ENCODE peak calls at places on chromosomes 11 and 22, in five cellular contexts. One of them, this sample, is unnamed. For H3K4me1, the result is how much of the 10 kb centered on the place peaks cover.

GRCh38 chr22:17846326-17846992 is 72.2 kb upstream of the BID start:
- DNase-seq in HCT116: no peak
- DNase-seq in prostate gland: peak
- DNase-seq in stomach: no peak
- DNase-seq in transverse colon: no peak
- DNase-seq in this sample: no peak

GRCh38 chr22:19800306-19800705 is 39.7 kb downstream of the TBX1 start:
- DNase-seq in stomach: no peak
- DNase-seq in prostate gland: no peak
- DNase-seq in HCT116: no peak
- DNase-seq in transverse colon: no peak
- DNase-seq in this sample: no peak

GRCh38 chr11:70488171-70488570 is 89.8 kb downstream of the CTTN start:
- DNase-seq in stomach: no peak
- DNase-seq in transverse colon: no peak
- DNase-seq in HCT116: no peak
- DNase-seq in prostate gland: no peak
- DNase-seq in this sample: peak

GRCh38 chr11:118156531-118157185 is 4.0 kb upstream of the SCN4B start:
- DNase-seq in HCT116: no peak
- DNase-seq in prostate gland: no peak
- DNase-seq in stomach: no peak
- DNase-seq in transverse colon: no peak
- DNase-seq in this sample: no peak

GRCh38 chr22:21041937-21042336 is 3.8 kb upstream of the LRRC74B start:
- DNase-seq in prostate gland: no peak
- DNase-seq in stomach: no peak
- DNase-seq in HCT116: no peak
- DNase-seq in transverse colon: no peak
- DNase-seq in this sample: no peak

GRCh38 chr11:134527382-134528243 is 115.6 kb upstream of the B3GAT1 start:
- DNase-seq in HCT116: no peak
- DNase-seq in stomach: peak
- DNase-seq in prostate gland: peak
- DNase-seq in transverse colon: no peak
- DNase-seq in this sample: peak

GRCh38 chr22:26779108-26779507 is 121.7 kb downstream of the MIAT start:
- DNase-seq in transverse colon: no peak
- DNase-seq in stomach: no peak
- DNase-seq in prostate gland: no peak
- DNase-seq in HCT116: no peak
- DNase-seq in this sample: no peak

GRCh38 chr11:57214494-57214893 is 22.6 kb downstream of the APLNR start:
- DNase-seq in stomach: no peak
- DNase-seq in HCT116: no peak
- DNase-seq in prostate gland: no peak
- DNase-seq in transverse colon: no peak
- DNase-seq in this sample: no peak

GRCh38 chr22:27773236-27773550 is 28.4 kb downstream of the MN1 start:
- DNase-seq in HCT116: no peak
- DNase-seq in prostate gland: no peak
- DNase-seq in transverse colon: no peak
- DNase-seq in stomach: no peak
- DNase-seq in this sample: no peak

GRCh38 chr11:60457576-60457975 is 1.9 kb downstream of the MS4A1 start:
- DNase-seq in prostate gland: no peak
- DNase-seq in stomach: no peak
- DNase-seq in HCT116: no peak
- DNase-seq in transverse colon: no peak
- DNase-seq in this sample: no peak

GRCh38 chr11:118918686-118919280 is 6.9 kb downstream of the BCL9L start:
- DNase-seq in stomach: no peak
- DNase-seq in prostate gland: no peak
- DNase-seq in transverse colon: peak
- DNase-seq in HCT116: no peak
- DNase-seq in this sample: no peak

GRCh38 chr22:50532353-50532700 is 2.5 kb upstream of the TYMP start:
- DNase-seq in transverse colon: peak
- DNase-seq in prostate gland: no peak
- DNase-seq in HCT116: no peak
- DNase-seq in stomach: no peak
- DNase-seq in this sample: no peak

GRCh38 chr11:44398266-44399045 is 88.5 kb upstream of the ALX4 start:
- DNase-seq in HCT116: no peak
- DNase-seq in transverse colon: no peak
- DNase-seq in stomach: no peak
- DNase-seq in prostate gland: no peak
- DNase-seq in this sample: no peak

GRCh38 chr11:392102-392777 is 1.8 kb upstream of the PKP3 start:
- DNase-seq in prostate gland: no peak
- DNase-seq in stomach: no peak
- DNase-seq in HCT116: no peak
- DNase-seq in transverse colon: no peak
- DNase-seq in this sample: no peak

GRCh38 chr11:2268911-2269600 is 1.3 kb downstream of the ASCL2 start:
- DNase-seq in transverse colon: peak
- DNase-seq in stomach: peak
- DNase-seq in HCT116: no peak
- DNase-seq in prostate gland: peak
- DNase-seq in this sample: peak

GRCh38 chr11:8759634-8760033 is 77.0 kb downstream of the RPL27A start:
- DNase-seq in HCT116: no peak
- DNase-seq in stomach: peak
- DNase-seq in prostate gland: peak
- DNase-seq in transverse colon: no peak
- DNase-seq in this sample: no peak

GRCh38 chr11:7537260-7537659 is 23.5 kb downstream of the PPFIBP2 start:
- DNase-seq in stomach: no peak
- DNase-seq in prostate gland: no peak
- DNase-seq in HCT116: no peak
- DNase-seq in transverse colon: no peak
- DNase-seq in this sample: no peak

GRCh38 chr11:94179696-94180095 is 51.1 kb downstream of the PANX1 start:
- DNase-seq in transverse colon: no peak
- DNase-seq in stomach: no peak
- DNase-seq in HCT116: no peak
- DNase-seq in prostate gland: no peak
- DNase-seq in this sample: no peak

GRCh38 chr22:45455621-45456020 is 42.1 kb downstream of the RIBC2 start:
- DNase-seq in transverse colon: no peak
- DNase-seq in HCT116: no peak
- DNase-seq in prostate gland: no peak
- DNase-seq in stomach: no peak
- DNase-seq in this sample: no peak

GRCh38 chr11:66158156-66158555 is 88.1 kb downstream of the PACS1 start:
- DNase-seq in prostate gland: no peak
- DNase-seq in transverse colon: no peak
- DNase-seq in HCT116: no peak
- DNase-seq in stomach: no peak
- DNase-seq in this sample: no peak

GRCh38 chr11:17719028-17719939 is at the start of gene MYOD1:
- DNase-seq in prostate gland: no peak
- DNase-seq in HCT116: no peak
- DNase-seq in transverse colon: no peak
- DNase-seq in stomach: no peak
- DNase-seq in this sample: no peak

GRCh38 chr22:24981066-24981465 is 28.6 kb downstream of the KIAA1671 start:
- DNase-seq in stomach: no peak
- DNase-seq in HCT116: no peak
- DNase-seq in transverse colon: no peak
- DNase-seq in prostate gland: no peak
- DNase-seq in this sample: no peak

GRCh38 chr11:71086687-71087258 is 165.6 kb downstream of the SHANK2 start:
- DNase-seq in transverse colon: no peak
- DNase-seq in prostate gland: peak
- DNase-seq in stomach: no peak
- DNase-seq in HCT116: no peak
- DNase-seq in this sample: no peak

GRCh38 chr11:17788084-17788483 is 53.5 kb downstream of the KCNC1 start:
- DNase-seq in stomach: no peak
- DNase-seq in HCT116: no peak
- DNase-seq in prostate gland: no peak
- DNase-seq in transverse colon: no peak
- DNase-seq in this sample: peak

GRCh38 chr11:62573592-62574362 is at the start of gene EEF1G:
- DNase-seq in HCT116: peak
- DNase-seq in prostate gland: peak
- DNase-seq in stomach: peak
- DNase-seq in transverse colon: peak
- DNase-seq in this sample: peak

GRCh38 chr11:62575156-62575555 is 1.5 kb upstream of the EEF1G start:
- DNase-seq in HCT116: no peak
- DNase-seq in stomach: peak
- DNase-seq in prostate gland: no peak
- DNase-seq in transverse colon: peak
- DNase-seq in this sample: peak

GRCh38 chr11:62575837-62576236 is 2.1 kb upstream of the EEF1G start:
- DNase-seq in prostate gland: no peak
- DNase-seq in transverse colon: no peak
- DNase-seq in stomach: no peak
- DNase-seq in HCT116: no peak
- DNase-seq in this sample: peak

GRCh38 chr11:62573006-62573591 is 592 bp downstream of the EEF1G start:
- DNase-seq in transverse colon: no peak
- DNase-seq in HCT116: no peak
- DNase-seq in prostate gland: no peak
- DNase-seq in stomach: no peak
- DNase-seq in this sample: no peak

DNA sequence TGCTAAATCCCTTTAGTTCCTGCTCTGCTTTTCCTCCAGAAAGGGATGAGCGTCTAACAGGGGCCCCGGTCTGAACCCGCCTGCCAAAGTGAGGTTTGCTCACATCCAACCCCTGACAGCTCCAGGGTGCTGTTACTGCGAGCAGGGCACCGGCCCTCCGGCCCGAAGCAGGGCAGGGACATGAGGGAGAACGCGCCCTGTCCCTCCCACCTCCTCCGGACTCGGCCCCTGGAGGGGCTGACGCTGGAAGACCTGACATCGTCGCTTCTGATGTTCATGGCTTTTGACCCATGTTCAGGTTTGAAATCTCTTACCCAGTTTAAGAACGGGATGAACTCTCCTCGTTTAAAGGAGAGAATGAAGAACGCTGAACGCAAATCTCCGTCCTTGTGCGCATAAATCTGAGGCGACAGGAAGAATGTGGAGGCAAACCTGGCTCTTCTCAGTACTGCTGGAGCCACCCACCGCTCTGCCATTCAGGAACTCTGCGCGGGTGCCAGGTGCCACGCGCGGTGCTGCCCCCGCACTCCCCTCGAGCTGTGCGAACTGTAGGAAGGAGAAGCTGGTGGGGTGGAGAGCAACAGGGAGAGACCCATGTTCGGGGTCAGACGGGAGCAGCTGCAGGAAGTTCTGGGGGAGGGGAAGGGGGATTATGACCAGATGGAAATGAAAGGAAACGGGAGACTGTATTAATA is 819 bp upstream of the EEF1G start:
- DNase-seq in stomach: peak
- DNase-seq in prostate gland: no peak
- DNase-seq in HCT116: no peak
- DNase-seq in transverse colon: peak
- DNase-seq in this sample: peak
- TF ChIP-seq POLR2AphosphoS5 in stomach: no peak
- TF ChIP-seq POLR2AphosphoS5 in prostate gland: no peak
- TF ChIP-seq POLR2AphosphoS5 in HCT116: no peak
- TF ChIP-seq POLR2AphosphoS5 in transverse colon: no peak
- TF ChIP-seq POLR2AphosphoS5 in this sample: no peak

DNA sequence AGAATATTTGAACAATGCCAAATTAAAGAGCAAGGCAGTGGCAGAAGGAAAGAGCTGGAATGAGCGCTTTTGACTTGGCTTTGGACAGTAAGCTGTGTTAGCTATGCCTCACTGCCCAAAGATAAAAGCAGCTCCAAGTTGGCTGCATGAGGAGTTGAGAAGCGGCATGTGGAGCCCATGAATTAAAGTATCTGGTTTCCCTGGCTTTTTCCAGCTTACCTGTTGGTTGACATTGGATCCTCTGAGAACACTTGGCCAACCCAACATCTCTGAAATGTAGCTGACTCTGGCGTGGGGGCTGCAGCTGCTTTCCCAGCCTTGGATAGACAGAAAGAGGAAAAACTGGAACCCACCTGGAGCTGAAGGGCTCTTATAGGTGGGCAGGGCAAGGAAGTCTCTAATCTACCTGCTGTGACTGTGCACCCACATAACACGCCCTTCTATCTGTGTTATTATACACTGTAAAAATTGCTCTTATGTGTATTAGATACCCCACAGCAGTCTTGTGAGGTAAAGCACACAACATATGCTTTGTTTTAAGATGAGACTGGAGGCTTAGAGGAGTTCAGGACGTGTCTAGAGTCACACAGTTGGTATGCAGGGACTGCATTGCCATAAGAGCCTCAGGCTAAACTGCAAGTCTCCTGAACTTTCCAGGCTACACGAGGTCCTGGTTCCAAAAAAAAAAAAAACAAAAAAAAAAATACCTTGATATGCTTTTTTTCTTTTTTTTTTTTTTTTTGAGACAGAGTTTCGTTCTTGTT is 5.8 kb downstream of the UBASH3B start:
- DNase-seq in transverse colon: no peak
- DNase-seq in prostate gland: no peak
- DNase-seq in HCT116: no peak
- DNase-seq in stomach: no peak
- DNase-seq in this sample: no peak
- H3K4me1 ChIP-seq in transverse colon: under half
- H3K4me1 ChIP-seq in prostate gland: under half
- H3K4me1 ChIP-seq in HCT116: under half
- H3K4me1 ChIP-seq in stomach: under half
- H3K4me1 ChIP-seq in this sample: half or more

GRCh38 chr11:125387991-125388390 is 108.1 kb downstream of the FEZ1 start:
- DNase-seq in transverse colon: no peak
- DNase-seq in HCT116: no peak
- DNase-seq in prostate gland: no peak
- DNase-seq in stomach: no peak
- DNase-seq in this sample: peak
- TF ChIP-seq POLR2AphosphoS5 in transverse colon: no peak
- TF ChIP-seq POLR2AphosphoS5 in HCT116: no peak
- TF ChIP-seq POLR2AphosphoS5 in prostate gland: no peak
- TF ChIP-seq POLR2AphosphoS5 in stomach: no peak
- TF ChIP-seq POLR2AphosphoS5 in this sample: no peak

DNA sequence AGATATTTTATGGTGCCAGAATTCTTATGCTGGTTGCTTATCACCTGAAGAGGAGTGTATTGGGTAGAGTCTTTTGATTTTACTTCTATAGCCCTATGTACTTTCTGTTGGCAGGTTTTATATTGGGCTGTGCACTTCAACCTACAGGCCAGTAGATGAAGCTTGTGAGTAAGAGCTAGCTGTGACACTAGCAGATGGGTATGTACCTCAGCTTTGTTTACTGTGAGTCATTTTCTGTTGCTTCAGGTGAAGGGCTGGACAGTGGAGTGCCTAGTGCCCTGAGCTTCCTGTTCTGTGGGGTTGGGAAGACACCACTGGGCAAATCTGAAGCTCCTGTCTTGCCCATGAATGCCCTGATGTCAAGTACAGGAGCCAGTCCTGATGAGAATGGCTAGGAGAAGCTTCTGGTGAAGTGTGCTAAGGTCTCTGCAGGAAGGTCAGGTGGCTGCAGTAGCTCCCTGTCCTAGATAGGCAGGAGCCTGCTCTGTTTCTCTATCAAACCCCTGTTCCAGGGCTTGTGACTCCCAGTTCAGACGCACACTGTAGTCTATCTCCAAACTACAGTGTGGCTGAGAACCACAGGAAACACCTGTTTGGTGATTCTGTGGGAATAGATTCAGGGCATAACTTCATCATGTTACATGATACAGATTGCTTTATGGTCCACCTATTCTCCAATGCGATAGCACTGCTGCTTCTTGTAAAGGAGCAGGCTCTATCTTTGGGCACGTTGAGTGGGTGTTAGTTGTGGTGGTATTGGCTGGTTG is 755.7 kb downstream of the KCNA4 start:
- DNase-seq in stomach: no peak
- DNase-seq in prostate gland: no peak
- DNase-seq in HCT116: peak
- DNase-seq in transverse colon: no peak
- DNase-seq in this sample: no peak
- H3K4me1 ChIP-seq in stomach: under half
- H3K4me1 ChIP-seq in prostate gland: under half
- H3K4me1 ChIP-seq in HCT116: under half
- H3K4me1 ChIP-seq in transverse colon: under half
- H3K4me1 ChIP-seq in this sample: under half

This sample was measured in spleen.